ENCODE peak calls at places on chromosomes 11 and 22, in four cellular contexts. E, N, Y and B are unnamed samples.

GRCh38 chr11:34296412-34296811 is 61.4 kb downstream of the ABTB2 start:
- DNase-seq in E (no peak), N (no peak), Y (no peak), B (no peak)

GRCh38 chr11:65849366-65849765 is 8.6 kb downstream of the CFL1 start:
- DNase-seq in E (peak), N (no peak), Y (no peak), B (peak)

GRCh38 chr11:63290285-63290684 is 46.9 kb upstream of the SLC22A25 start:
- DNase-seq in E (no peak), N (no peak), Y (no peak), B (no peak)

GRCh38 chr22:30928401-30928800 is 40.2 kb downstream of the MORC2 start:
- DNase-seq in E (no peak), N (no peak), Y (no peak), B (no peak)

GRCh38 chr11:27514558-27514957 is 8.0 kb upstream of the LIN7C start:
- DNase-seq in E (no peak), N (no peak), Y (no peak), B (no peak)

GRCh38 chr11:5420993-5421392 is 918 bp upstream of the OR51Q1 start:
- DNase-seq in E (no peak), N (no peak), Y (no peak), B (no peak)

GRCh38 chr11:55172734-55173415 is 89.1 kb upstream of the TRIM48 start:
- DNase-seq in E (no peak), N (peak), Y (no peak), B (peak)

GRCh38 chr11:76161261-76161961 is 44.9 kb downstream of the WNT11 start:
- DNase-seq in E (peak), N (no peak), Y (no peak), B (peak)

GRCh38 chr22:37334859-37335818 is 52.8 kb downstream of the CYTH4 start:
- DNase-seq in E (peak), N (no peak), Y (no peak), B (no peak)

GRCh38 chr11:65301491-65302329 is 13.0 kb upstream of the CDC42EP2 start:
- DNase-seq in E (peak), N (peak), Y (no peak), B (peak)

GRCh38 chr11:12377824-12378593 is 638 bp downstream of the PARVA start:
- DNase-seq in E (peak), N (peak), Y (no peak), B (peak)

GRCh38 chr11:128845334-128845780 is 21.7 kb downstream of the KCNJ1 start:
- DNase-seq in E (no peak), N (no peak), Y (no peak), B (no peak)

GRCh38 chr11:78940500-78941225 is 366.0 kb upstream of the NARS2 start:
- DNase-seq in E (peak), N (no peak), Y (peak), B (no peak)

GRCh38 chr11:57315491-57315890 is 9.3 kb downstream of the TNKS1BP1 start:
- DNase-seq in E (no peak), N (no peak), Y (peak), B (no peak)

GRCh38 chr22:44702479-44703219 is 645 bp downstream of the PRR5 start:
- DNase-seq in E (peak), N (no peak), Y (no peak), B (no peak)

GRCh38 chr11:16977136-16978020 is 36.8 kb downstream of the PLEKHA7 start:
- DNase-seq in E (no peak), N (no peak), Y (no peak), B (no peak)

GRCh38 chr11:34274712-34275398 is 83.0 kb downstream of the ABTB2 start:
- DNase-seq in E (peak), N (peak), Y (no peak), B (peak)

GRCh38 chr22:25051073-25051472 is 98.6 kb downstream of the KIAA1671 start:
- DNase-seq in E (peak), N (no peak), Y (no peak), B (no peak)